ENCODE peak calls at places on chromosome 1, in eight cellular contexts. One of them, this sample, is unnamed.

GRCh38 chr1:40610156-40610555 is 55.3 kb downstream of the RIMS3 start:
- DNase-seq in GM23338: no peak
- DNase-seq in brain microvascular endothelial cell: no peak
- DNase-seq in retinal pigment epithelial cell: no peak
- DNase-seq in GM13977: no peak
- DNase-seq in cardiac fibroblast: no peak
- DNase-seq in AG09319: no peak
- DNase-seq in epithelial cell of esophagus: no peak
- DNase-seq in this sample: no peak

GRCh38 chr1:34843392-34844251 is 15.9 kb downstream of the SMIM12 start:
- DNase-seq in GM23338: no peak
- DNase-seq in brain microvascular endothelial cell: no peak
- DNase-seq in cardiac fibroblast: no peak
- DNase-seq in retinal pigment epithelial cell: no peak
- DNase-seq in AG09319: no peak
- DNase-seq in GM13977: no peak
- DNase-seq in epithelial cell of esophagus: no peak
- DNase-seq in this sample: peak

GRCh38 chr1:24793762-24794161 is 48.5 kb downstream of the CLIC4 start:
- DNase-seq in AG09319: no peak
- DNase-seq in cardiac fibroblast: peak
- DNase-seq in retinal pigment epithelial cell: peak
- DNase-seq in brain microvascular endothelial cell: peak
- DNase-seq in GM13977: no peak
- DNase-seq in GM23338: no peak
- DNase-seq in epithelial cell of esophagus: no peak
- DNase-seq in this sample: peak

GRCh38 chr1:93251966-93252365 is 71.4 kb downstream of the CCDC18 start:
- DNase-seq in cardiac fibroblast: no peak
- DNase-seq in GM13977: no peak
- DNase-seq in retinal pigment epithelial cell: no peak
- DNase-seq in GM23338: no peak
- DNase-seq in epithelial cell of esophagus: no peak
- DNase-seq in brain microvascular endothelial cell: no peak
- DNase-seq in AG09319: no peak
- DNase-seq in this sample: no peak

GRCh38 chr1:225945564-225945963 is 4.5 kb upstream of the LEFTY2 start:
- DNase-seq in GM23338: peak
- DNase-seq in brain microvascular endothelial cell: no peak
- DNase-seq in GM13977: no peak
- DNase-seq in AG09319: no peak
- DNase-seq in retinal pigment epithelial cell: no peak
- DNase-seq in epithelial cell of esophagus: no peak
- DNase-seq in cardiac fibroblast: no peak
- DNase-seq in this sample: no peak

GRCh38 chr1:97379387-97380075 is 541.3 kb downstream of the DPYD start:
- DNase-seq in retinal pigment epithelial cell: no peak
- DNase-seq in epithelial cell of esophagus: peak
- DNase-seq in GM13977: no peak
- DNase-seq in brain microvascular endothelial cell: no peak
- DNase-seq in GM23338: no peak
- DNase-seq in AG09319: no peak
- DNase-seq in cardiac fibroblast: peak
- DNase-seq in this sample: peak

GRCh38 chr1:38064232-38064903 is 17.8 kb upstream of the POU3F1 start:
- DNase-seq in cardiac fibroblast: peak
- DNase-seq in GM13977: no peak
- DNase-seq in GM23338: peak
- DNase-seq in AG09319: no peak
- DNase-seq in retinal pigment epithelial cell: no peak
- DNase-seq in brain microvascular endothelial cell: peak
- DNase-seq in epithelial cell of esophagus: peak
- DNase-seq in this sample: peak

GRCh38 chr1:44040856-44041255 is 9.6 kb upstream of the SLC6A9 start:
- DNase-seq in brain microvascular endothelial cell: no peak
- DNase-seq in cardiac fibroblast: peak
- DNase-seq in GM13977: no peak
- DNase-seq in GM23338: no peak
- DNase-seq in AG09319: no peak
- DNase-seq in retinal pigment epithelial cell: no peak
- DNase-seq in epithelial cell of esophagus: no peak
- DNase-seq in this sample: peak

GRCh38 chr1:228085287-228085926 is 2.9 kb downstream of the ARF1 start:
- DNase-seq in retinal pigment epithelial cell: no peak
- DNase-seq in AG09319: peak
- DNase-seq in brain microvascular endothelial cell: peak
- DNase-seq in GM23338: peak
- DNase-seq in epithelial cell of esophagus: peak
- DNase-seq in GM13977: no peak
- DNase-seq in cardiac fibroblast: peak
- DNase-seq in this sample: peak

GRCh38 chr1:71621785-71622184 is 541.0 kb upstream of the ZRANB2 start:
- DNase-seq in brain microvascular endothelial cell: no peak
- DNase-seq in cardiac fibroblast: peak
- DNase-seq in AG09319: no peak
- DNase-seq in retinal pigment epithelial cell: no peak
- DNase-seq in GM13977: no peak
- DNase-seq in epithelial cell of esophagus: peak
- DNase-seq in GM23338: no peak
- DNase-seq in this sample: no peak

GRCh38 chr1:218481116-218481775 is 136.1 kb downstream of the TGFB2 start:
- DNase-seq in retinal pigment epithelial cell: no peak
- DNase-seq in epithelial cell of esophagus: no peak
- DNase-seq in cardiac fibroblast: peak
- DNase-seq in GM23338: no peak
- DNase-seq in AG09319: no peak
- DNase-seq in GM13977: no peak
- DNase-seq in brain microvascular endothelial cell: peak
- DNase-seq in this sample: peak

GRCh38 chr1:230156068-230156467 is 89.0 kb downstream of the GALNT2 start:
- DNase-seq in retinal pigment epithelial cell: no peak
- DNase-seq in AG09319: no peak
- DNase-seq in GM13977: no peak
- DNase-seq in brain microvascular endothelial cell: no peak
- DNase-seq in cardiac fibroblast: no peak
- DNase-seq in GM23338: no peak
- DNase-seq in epithelial cell of esophagus: no peak
- DNase-seq in this sample: no peak

GRCh38 chr1:167756760-167757405 is 35.1 kb downstream of the MPZL1 start:
- DNase-seq in GM13977: no peak
- DNase-seq in brain microvascular endothelial cell: peak
- DNase-seq in AG09319: no peak
- DNase-seq in cardiac fibroblast: peak
- DNase-seq in retinal pigment epithelial cell: no peak
- DNase-seq in epithelial cell of esophagus: no peak
- DNase-seq in GM23338: no peak
- DNase-seq in this sample: peak

GRCh38 chr1:103336376-103336775 is 189.1 kb upstream of the RNPC3 start:
- DNase-seq in brain microvascular endothelial cell: no peak
- DNase-seq in AG09319: no peak
- DNase-seq in GM23338: no peak
- DNase-seq in epithelial cell of esophagus: no peak
- DNase-seq in cardiac fibroblast: no peak
- DNase-seq in GM13977: no peak
- DNase-seq in retinal pigment epithelial cell: peak
- DNase-seq in this sample: no peak

GRCh38 chr1:116330846-116331245 is 42.2 kb upstream of the ATP1A1 start:
- DNase-seq in retinal pigment epithelial cell: no peak
- DNase-seq in AG09319: no peak
- DNase-seq in epithelial cell of esophagus: peak
- DNase-seq in cardiac fibroblast: no peak
- DNase-seq in GM23338: no peak
- DNase-seq in brain microvascular endothelial cell: no peak
- DNase-seq in GM13977: no peak
- DNase-seq in this sample: no peak

GRCh38 chr1:198679535-198680173 is 40.8 kb downstream of the PTPRC start:
- DNase-seq in cardiac fibroblast: no peak
- DNase-seq in AG09319: no peak
- DNase-seq in epithelial cell of esophagus: no peak
- DNase-seq in GM23338: no peak
- DNase-seq in brain microvascular endothelial cell: no peak
- DNase-seq in retinal pigment epithelial cell: no peak
- DNase-seq in GM13977: no peak
- DNase-seq in this sample: no peak

GRCh38 chr1:147664206-147664605 is 6.1 kb downstream of the ACP6 start:
- DNase-seq in AG09319: no peak
- DNase-seq in GM13977: no peak
- DNase-seq in brain microvascular endothelial cell: no peak
- DNase-seq in GM23338: no peak
- DNase-seq in retinal pigment epithelial cell: no peak
- DNase-seq in epithelial cell of esophagus: no peak
- DNase-seq in cardiac fibroblast: no peak
- DNase-seq in this sample: no peak

GRCh38 chr1:225428066-225428878 is 434 bp upstream of the LBR start:
- DNase-seq in cardiac fibroblast: peak
- DNase-seq in GM23338: peak
- DNase-seq in brain microvascular endothelial cell: peak
- DNase-seq in GM13977: peak
- DNase-seq in retinal pigment epithelial cell: peak
- DNase-seq in epithelial cell of esophagus: peak
- DNase-seq in AG09319: peak
- DNase-seq in this sample: peak

GRCh38 chr1:56081151-56081550 is 498.2 kb downstream of the PLPP3 start:
- DNase-seq in retinal pigment epithelial cell: no peak
- DNase-seq in GM23338: no peak
- DNase-seq in epithelial cell of esophagus: peak
- DNase-seq in AG09319: peak
- DNase-seq in cardiac fibroblast: peak
- DNase-seq in brain microvascular endothelial cell: peak
- DNase-seq in GM13977: no peak
- DNase-seq in this sample: peak

GRCh38 chr1:3858231-3858981 is 1.1 kb downstream of the DFFB start:
- DNase-seq in brain microvascular endothelial cell: peak
- DNase-seq in GM23338: peak
- DNase-seq in GM13977: no peak
- DNase-seq in AG09319: no peak
- DNase-seq in retinal pigment epithelial cell: no peak
- DNase-seq in cardiac fibroblast: peak
- DNase-seq in epithelial cell of esophagus: peak
- DNase-seq in this sample: peak
- TF ChIP-seq CTCF in brain microvascular endothelial cell: peak
- TF ChIP-seq CTCF in GM23338: no peak
- TF ChIP-seq CTCF in GM13977: peak
- TF ChIP-seq CTCF in AG09319: peak
- TF ChIP-seq CTCF in retinal pigment epithelial cell: peak
- TF ChIP-seq CTCF in cardiac fibroblast: peak
- TF ChIP-seq CTCF in epithelial cell of esophagus: peak
- TF ChIP-seq CTCF in this sample: peak

DNA sequence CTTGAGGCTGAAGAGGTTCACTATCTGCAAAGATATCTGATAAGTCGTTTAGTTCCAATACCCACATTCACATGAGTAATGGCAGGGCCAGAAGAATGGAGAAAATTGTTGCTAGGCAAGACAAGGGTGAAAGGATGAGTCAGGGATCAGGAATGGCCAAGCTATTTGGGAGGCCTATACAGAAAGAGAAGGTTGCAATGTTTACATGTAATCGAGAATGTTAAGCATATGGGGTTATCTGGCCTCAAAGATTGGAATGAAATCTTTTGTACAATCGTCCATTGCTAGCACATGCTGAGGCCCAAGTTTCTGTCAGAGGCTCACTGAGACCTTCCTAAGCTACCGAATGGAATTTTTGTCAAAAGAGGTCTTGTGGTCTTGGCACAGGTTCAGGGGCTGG is 299.9 kb upstream of the PLD5 start:
- DNase-seq in brain microvascular endothelial cell: peak
- DNase-seq in GM13977: no peak
- DNase-seq in retinal pigment epithelial cell: peak
- DNase-seq in AG09319: no peak
- DNase-seq in cardiac fibroblast: peak
- DNase-seq in GM23338: no peak
- DNase-seq in epithelial cell of esophagus: peak
- DNase-seq in this sample: peak
- TF ChIP-seq CTCF in brain microvascular endothelial cell: no peak
- TF ChIP-seq CTCF in GM13977: no peak
- TF ChIP-seq CTCF in retinal pigment epithelial cell: no peak
- TF ChIP-seq CTCF in AG09319: no peak
- TF ChIP-seq CTCF in cardiac fibroblast: no peak
- TF ChIP-seq CTCF in GM23338: no peak
- TF ChIP-seq CTCF in epithelial cell of esophagus: no peak
- TF ChIP-seq CTCF in this sample: no peak

DNA sequence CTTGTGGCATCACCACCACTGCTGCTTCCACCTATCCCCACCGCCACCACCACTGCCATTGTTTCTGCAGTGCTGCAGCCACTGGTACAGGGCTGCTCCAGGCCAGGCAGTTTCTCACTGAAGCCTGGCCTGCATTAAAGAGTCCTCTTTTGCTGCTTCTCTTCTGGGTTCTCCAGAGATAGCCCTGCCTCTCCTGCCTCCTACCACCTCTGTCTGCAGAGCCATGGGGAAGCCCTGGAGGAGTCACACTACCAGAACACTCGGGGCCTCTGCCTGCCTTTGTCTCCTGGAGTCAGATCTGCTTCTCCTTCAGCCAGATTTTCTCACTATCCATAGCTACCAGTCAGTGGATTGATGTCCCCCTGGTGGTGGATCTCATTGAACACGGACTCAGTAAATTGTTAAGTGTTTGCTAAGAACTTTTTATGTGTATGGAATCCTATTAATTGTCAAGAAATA is 37.7 kb upstream of the DDAH1 start:
- DNase-seq in GM13977: no peak
- DNase-seq in GM23338: peak
- DNase-seq in AG09319: peak
- DNase-seq in retinal pigment epithelial cell: no peak
- DNase-seq in brain microvascular endothelial cell: peak
- DNase-seq in cardiac fibroblast: peak
- DNase-seq in epithelial cell of esophagus: peak
- DNase-seq in this sample: peak
- TF ChIP-seq CTCF in GM13977: peak
- TF ChIP-seq CTCF in GM23338: peak
- TF ChIP-seq CTCF in AG09319: peak
- TF ChIP-seq CTCF in retinal pigment epithelial cell: peak
- TF ChIP-seq CTCF in brain microvascular endothelial cell: peak
- TF ChIP-seq CTCF in cardiac fibroblast: peak
- TF ChIP-seq CTCF in epithelial cell of esophagus: peak
- TF ChIP-seq CTCF in this sample: peak

GRCh38 chr1:203628997-203629508 is 2.4 kb downstream of the ATP2B4 start:
- DNase-seq in GM13977: no peak
- DNase-seq in retinal pigment epithelial cell: no peak
- DNase-seq in cardiac fibroblast: no peak
- DNase-seq in GM23338: no peak
- DNase-seq in brain microvascular endothelial cell: no peak
- DNase-seq in epithelial cell of esophagus: no peak
- DNase-seq in AG09319: no peak
- DNase-seq in this sample: no peak

GRCh38 chr1:203629509-203630082 is 3.0 kb downstream of the ATP2B4 start:
- DNase-seq in brain microvascular endothelial cell: no peak
- DNase-seq in retinal pigment epithelial cell: no peak
- DNase-seq in GM13977: no peak
- DNase-seq in AG09319: no peak
- DNase-seq in GM23338: peak
- DNase-seq in cardiac fibroblast: peak
- DNase-seq in epithelial cell of esophagus: peak
- DNase-seq in this sample: no peak

GRCh38 chr1:203626910-203627246 is 246 bp downstream of the ATP2B4 start:
- DNase-seq in retinal pigment epithelial cell: no peak
- DNase-seq in AG09319: no peak
- DNase-seq in epithelial cell of esophagus: no peak
- DNase-seq in brain microvascular endothelial cell: no peak
- DNase-seq in GM23338: peak
- DNase-seq in cardiac fibroblast: no peak
- DNase-seq in GM13977: no peak
- DNase-seq in this sample: no peak

GRCh38 chr1:203628185-203628996 is 1.8 kb downstream of the ATP2B4 start:
- DNase-seq in retinal pigment epithelial cell: no peak
- DNase-seq in epithelial cell of esophagus: peak
- DNase-seq in GM13977: no peak
- DNase-seq in AG09319: peak
- DNase-seq in cardiac fibroblast: peak
- DNase-seq in GM23338: peak
- DNase-seq in brain microvascular endothelial cell: peak
- DNase-seq in this sample: peak

GRCh38 chr1:203627819-203628184 is 1.2 kb downstream of the ATP2B4 start:
- DNase-seq in GM23338: no peak
- DNase-seq in brain microvascular endothelial cell: no peak
- DNase-seq in retinal pigment epithelial cell: no peak
- DNase-seq in cardiac fibroblast: peak
- DNase-seq in epithelial cell of esophagus: peak
- DNase-seq in GM13977: no peak
- DNase-seq in AG09319: no peak
- DNase-seq in this sample: no peak
- TF ChIP-seq CTCF in GM23338: no peak
- TF ChIP-seq CTCF in brain microvascular endothelial cell: no peak
- TF ChIP-seq CTCF in retinal pigment epithelial cell: no peak
- TF ChIP-seq CTCF in cardiac fibroblast: no peak
- TF ChIP-seq CTCF in epithelial cell of esophagus: no peak
- TF ChIP-seq CTCF in GM13977: no peak
- TF ChIP-seq CTCF in AG09319: no peak
- TF ChIP-seq CTCF in this sample: no peak

This sample was measured in fibroblast of pulmonary artery.